ENCODE peak calls at places on chromosomes 16 and 17, in six cellular contexts. H, O, A, Q, G and S are unnamed samples.

GRCh38 chr17:82300707-82301270 is 16.6 kb downstream of the CD7 start:
- DNase-seq in H (peak), O (peak), A (peak), Q (peak), G (peak), S (no peak)

GRCh38 chr17:880871-881269 is 98.7 kb downstream of the NXN start:
- DNase-seq in H (no peak), O (no peak), A (no peak), Q (no peak), G (no peak), S (no peak)

GRCh38 chr17:76082326-76083251 is 3.6 kb downstream of the ZACN start:
- DNase-seq in H (no peak), O (no peak), A (no peak), Q (no peak), G (no peak), S (no peak)

GRCh38 chr17:81244358-81245023 is 5.4 kb downstream of the NDUFAF8 start:
- DNase-seq in H (no peak), O (no peak), A (no peak), Q (no peak), G (no peak), S (no peak)

GRCh38 chr16:20928774-20929411 is 28.3 kb downstream of the LYRM1 start:
- DNase-seq in H (peak), O (no peak), A (no peak), Q (no peak), G (no peak), S (no peak)

GRCh38 chr16:59148756-59149155 is 414.6 kb upstream of the GOT2 start:
- DNase-seq in H (no peak), O (no peak), A (no peak), Q (no peak), G (no peak), S (no peak)

GRCh38 chr17:28940675-28941074 is 10.6 kb downstream of the PHF12 start:
- DNase-seq in H (no peak), O (no peak), A (no peak), Q (no peak), G (no peak), S (no peak)

GRCh38 chr17:14693382-14693781 is 392.5 kb downstream of the HS3ST3B1 start:
- DNase-seq in H (no peak), O (no peak), A (no peak), Q (no peak), G (no peak), S (no peak)

GRCh38 chr17:82981141-82981540 is 98.3 kb upstream of the METRNL start:
- DNase-seq in H (no peak), O (no peak), A (no peak), Q (peak), G (no peak), S (no peak)

GRCh38 chr17:32621612-32622312 is 135.0 kb downstream of the CDK5R1 start:
- DNase-seq in H (peak), O (no peak), A (no peak), Q (no peak), G (peak), S (no peak)

GRCh38 chr16:85249830-85250455 is 137.7 kb upstream of the CIBAR2 start:
- DNase-seq in H (peak), O (no peak), A (no peak), Q (no peak), G (no peak), S (no peak)

GRCh38 chr17:75512946-75513666 is 2.2 kb downstream of the CASKIN2 start:
- DNase-seq in H (no peak), O (no peak), A (no peak), Q (no peak), G (no peak), S (no peak)

GRCh38 chr16:64133396-64133795 is 988.5 kb downstream of the CDH11 start:
- DNase-seq in H (no peak), O (no peak), A (no peak), Q (no peak), G (no peak), S (no peak)

DNA sequence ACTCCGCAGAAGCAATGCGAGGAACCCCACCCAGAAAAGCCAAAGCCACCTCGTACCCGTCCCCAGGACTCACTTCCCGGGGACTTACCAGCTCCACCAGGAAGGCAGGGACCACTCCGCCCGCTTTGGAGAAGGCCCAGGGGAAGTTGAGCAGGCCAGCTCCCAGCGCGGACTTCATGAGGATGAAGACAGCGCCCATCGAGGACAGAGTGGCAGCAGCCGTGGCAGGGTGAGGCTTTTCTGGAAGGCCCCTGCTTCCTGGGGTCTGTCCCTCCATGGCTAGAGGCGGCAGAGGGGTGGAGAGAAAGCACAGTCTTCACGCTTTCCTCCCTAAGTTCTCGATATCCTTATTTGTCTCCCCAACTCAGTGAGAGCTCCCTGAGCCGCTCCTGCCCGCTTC is 714 bp downstream of the SLC38A8 start:
- DNase-seq in H (no peak), O (no peak), A (no peak), Q (no peak), G (no peak), S (no peak)
- TF ChIP-seq CTCF in H (no peak), O (no peak), A (no peak), Q (no peak), G (no peak), S (no peak)

DNA sequence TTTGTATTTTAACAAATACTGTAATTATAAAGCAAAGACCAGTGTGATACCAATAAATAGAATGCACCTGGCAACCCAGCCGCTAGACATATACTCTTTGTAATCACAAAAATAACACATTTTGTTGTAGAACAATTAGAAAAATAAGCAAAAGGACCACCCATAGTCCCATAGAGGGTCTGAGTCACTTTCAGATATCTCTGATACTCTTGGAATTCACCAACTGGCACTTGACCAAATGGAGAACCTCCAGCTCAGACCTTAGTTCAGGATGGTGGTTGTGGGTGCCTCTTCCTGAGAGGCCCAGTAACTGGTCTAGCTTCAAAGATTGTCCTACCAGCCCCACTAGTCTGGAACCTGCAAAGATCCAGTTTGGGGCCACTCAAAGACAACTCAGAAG is 789 bp upstream of the TERF2 start:
- DNase-seq in H (no peak), O (no peak), A (no peak), Q (no peak), G (no peak), S (no peak)
- TF ChIP-seq CTCF in H (no peak), O (no peak), A (no peak), Q (no peak), G (no peak), S (no peak)

DNA sequence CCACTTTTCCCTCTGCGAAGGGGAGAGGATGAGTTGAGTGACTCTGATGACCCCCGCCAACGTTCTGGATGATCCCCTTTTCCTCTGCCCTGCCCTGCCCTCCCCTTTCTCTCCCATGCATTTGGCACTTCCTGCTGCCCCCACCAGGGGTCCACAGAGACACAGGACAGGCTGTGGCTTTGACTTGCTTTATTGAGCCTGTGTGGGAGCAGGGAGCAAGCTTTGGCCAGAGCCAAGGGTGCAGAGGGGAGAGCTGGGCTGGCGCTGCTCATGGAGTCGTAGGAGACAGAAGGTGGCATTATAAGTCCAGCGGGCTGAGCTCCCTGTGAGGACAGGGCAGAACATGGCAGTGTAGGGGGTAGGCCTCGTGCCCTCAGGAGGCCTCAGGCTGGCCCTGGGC is 1.6 kb downstream of the PPY start:
- DNase-seq in H (peak), O (no peak), A (no peak), Q (no peak), G (no peak), S (no peak)
- TF ChIP-seq CTCF in H (peak), O (no peak), A (no peak), Q (no peak), G (peak), S (peak)

DNA sequence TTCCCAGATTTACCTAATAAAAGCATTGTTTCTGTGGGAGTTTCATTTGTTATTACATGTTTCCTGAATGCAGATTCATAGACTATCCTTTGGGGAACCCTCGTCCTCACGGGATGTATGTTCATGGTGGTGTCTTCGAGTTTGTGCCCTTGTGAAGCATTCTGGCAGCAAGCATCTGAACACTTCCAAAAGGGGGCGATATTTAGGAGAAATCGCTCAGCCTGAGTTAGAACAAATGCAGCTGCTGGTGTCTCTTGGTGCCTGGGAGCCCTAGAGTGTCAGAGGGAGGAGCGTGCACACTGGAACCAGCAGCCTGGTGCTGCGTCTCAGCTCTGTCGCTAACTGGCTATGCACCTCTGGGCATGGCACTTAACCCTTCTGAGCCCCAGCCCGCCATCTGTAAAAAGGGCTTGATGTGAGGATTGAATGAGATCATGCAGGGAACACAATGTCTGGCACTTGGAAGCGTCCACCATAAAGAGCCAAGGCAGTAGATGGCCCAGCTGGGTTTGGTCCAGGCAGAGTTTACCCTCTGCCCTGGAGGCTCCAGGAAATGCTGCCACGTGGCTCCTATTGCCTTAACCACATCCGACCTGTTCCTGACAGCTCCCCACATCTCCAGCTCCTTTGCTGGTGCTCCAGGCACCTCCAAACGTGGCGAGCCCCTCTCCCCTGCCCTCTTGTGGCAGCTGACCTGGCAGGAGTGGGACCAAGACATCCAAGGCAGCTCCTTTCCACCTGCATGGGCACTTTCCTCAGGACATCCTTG is 25.0 kb upstream of the C16orf78 start:
- DNase-seq in H (no peak), O (no peak), A (no peak), Q (no peak), G (no peak), S (no peak)
- TF ChIP-seq CTCF in H (no peak), O (no peak), A (no peak), Q (no peak), G (no peak), S (no peak)

GRCh38 chr16:46629331-46629843 is 8.2 kb upstream of the SHCBP1 start:
- DNase-seq in H (peak), O (no peak), A (no peak), Q (no peak), G (peak), S (no peak)
- TF ChIP-seq CTCF in H (peak), O (no peak), A (no peak), Q (no peak), G (peak), S (peak)

GRCh38 chr16:57828272-57829161 is 26.2 kb upstream of the KIFC3 start:
- DNase-seq in H (no peak), O (no peak), A (no peak), Q (no peak), G (no peak), S (no peak)
- TF ChIP-seq CTCF in H (no peak), O (no peak), A (no peak), Q (no peak), G (no peak), S (peak)

GRCh38 chr17:40450175-40450574 is 6.9 kb downstream of the IGFBP4 start:
- DNase-seq in H (peak), O (peak), A (peak), Q (no peak), G (peak), S (no peak)
- TF ChIP-seq CTCF in H (peak), O (no peak), A (peak), Q (no peak), G (no peak), S (peak)

GRCh38 chr17:2237960-2238359 is 65.6 kb downstream of the SMG6 start:
- DNase-seq in H (no peak), O (no peak), A (no peak), Q (no peak), G (no peak), S (no peak)
- TF ChIP-seq CTCF in H (no peak), O (no peak), A (no peak), Q (no peak), G (no peak), S (no peak)